ENCODE peak calls at places on chromosomes 16 and 17, in seven cellular contexts. One of them, this sample, is unnamed.

GRCh38 chr17:57902117-57902799 is 52.4 kb upstream of the MRPS23 start:
- DNase-seq in left ventricle myocardium inferior: no peak
- DNase-seq in iPS DF 6.9: no peak
- DNase-seq in sigmoid colon: no peak
- DNase-seq in CD4-positive, CD25-positive, alpha-beta regulatory T cell: no peak
- DNase-seq in HCT116: no peak
- DNase-seq in heart right ventricle: no peak
- DNase-seq in this sample: no peak

GRCh38 chr17:4852504-4853075 is 19.4 kb downstream of the MINK1 start:
- DNase-seq in left ventricle myocardium inferior: no peak
- DNase-seq in iPS DF 6.9: no peak
- DNase-seq in sigmoid colon: no peak
- DNase-seq in CD4-positive, CD25-positive, alpha-beta regulatory T cell: peak; percentile 24
- DNase-seq in HCT116: no peak
- DNase-seq in heart right ventricle: no peak
- DNase-seq in this sample: peak; percentile 40

GRCh38 chr17:35094902-35095301 is 24.8 kb downstream of the RAD51D start:
- DNase-seq in left ventricle myocardium inferior: no peak
- DNase-seq in iPS DF 6.9: no peak
- DNase-seq in sigmoid colon: no peak
- DNase-seq in CD4-positive, CD25-positive, alpha-beta regulatory T cell: no peak
- DNase-seq in HCT116: peak; percentile 89
- DNase-seq in heart right ventricle: no peak
- DNase-seq in this sample: no peak

GRCh38 chr16:4511441-4512082 is 27.0 kb downstream of the CDIP1 start:
- DNase-seq in left ventricle myocardium inferior: peak; percentile 65
- DNase-seq in iPS DF 6.9: peak; percentile 68
- DNase-seq in sigmoid colon: no peak
- DNase-seq in CD4-positive, CD25-positive, alpha-beta regulatory T cell: no peak
- DNase-seq in HCT116: no peak
- DNase-seq in heart right ventricle: peak; percentile 54
- DNase-seq in this sample: no peak

GRCh38 chr16:12874135-12874534 is 27.3 kb upstream of the SHISA9 start:
- DNase-seq in left ventricle myocardium inferior: no peak
- DNase-seq in iPS DF 6.9: no peak
- DNase-seq in sigmoid colon: no peak
- DNase-seq in CD4-positive, CD25-positive, alpha-beta regulatory T cell: no peak
- DNase-seq in HCT116: no peak
- DNase-seq in heart right ventricle: no peak
- DNase-seq in this sample: no peak

GRCh38 chr16:27404163-27404823 is 2.3 kb downstream of the IL21R start:
- DNase-seq in left ventricle myocardium inferior: no peak
- DNase-seq in iPS DF 6.9: no peak
- DNase-seq in sigmoid colon: no peak
- DNase-seq in CD4-positive, CD25-positive, alpha-beta regulatory T cell: no peak
- DNase-seq in HCT116: no peak
- DNase-seq in heart right ventricle: no peak
- DNase-seq in this sample: no peak

GRCh38 chr17:81418710-81419332 is 23.6 kb downstream of the BAHCC1 start:
- DNase-seq in left ventricle myocardium inferior: no peak
- DNase-seq in iPS DF 6.9: no peak
- DNase-seq in sigmoid colon: no peak
- DNase-seq in CD4-positive, CD25-positive, alpha-beta regulatory T cell: no peak
- DNase-seq in HCT116: no peak
- DNase-seq in heart right ventricle: no peak
- DNase-seq in this sample: no peak

GRCh38 chr16:28304214-28304613 is 11.9 kb downstream of the SBK1 start:
- DNase-seq in left ventricle myocardium inferior: peak; percentile 41
- DNase-seq in iPS DF 6.9: no peak
- DNase-seq in sigmoid colon: no peak
- DNase-seq in CD4-positive, CD25-positive, alpha-beta regulatory T cell: no peak
- DNase-seq in HCT116: no peak
- DNase-seq in heart right ventricle: peak; percentile 39
- DNase-seq in this sample: no peak

GRCh38 chr16:83539736-83540490 is 267.9 kb upstream of the HSBP1 start:
- DNase-seq in left ventricle myocardium inferior: no peak
- DNase-seq in iPS DF 6.9: no peak
- DNase-seq in sigmoid colon: no peak
- DNase-seq in CD4-positive, CD25-positive, alpha-beta regulatory T cell: no peak
- DNase-seq in HCT116: no peak
- DNase-seq in heart right ventricle: no peak
- DNase-seq in this sample: no peak

GRCh38 chr16:88769617-88770458 is 15.2 kb downstream of the PIEZO1 start:
- DNase-seq in left ventricle myocardium inferior: no peak
- DNase-seq in iPS DF 6.9: no peak
- DNase-seq in sigmoid colon: no peak
- DNase-seq in CD4-positive, CD25-positive, alpha-beta regulatory T cell: no peak
- DNase-seq in HCT116: no peak
- DNase-seq in heart right ventricle: no peak
- DNase-seq in this sample: no peak

GRCh38 chr17:81737947-81738800 is 26.1 kb downstream of the SLC25A10 start:
- DNase-seq in left ventricle myocardium inferior: no peak
- DNase-seq in iPS DF 6.9: no peak
- DNase-seq in sigmoid colon: no peak
- DNase-seq in CD4-positive, CD25-positive, alpha-beta regulatory T cell: no peak
- DNase-seq in HCT116: no peak
- DNase-seq in heart right ventricle: no peak
- DNase-seq in this sample: no peak

GRCh38 chr16:17463335-17463734 is 7.4 kb downstream of the XYLT1 start:
- DNase-seq in left ventricle myocardium inferior: no peak
- DNase-seq in iPS DF 6.9: no peak
- DNase-seq in sigmoid colon: no peak
- DNase-seq in CD4-positive, CD25-positive, alpha-beta regulatory T cell: no peak
- DNase-seq in HCT116: no peak
- DNase-seq in heart right ventricle: no peak
- DNase-seq in this sample: no peak

GRCh38 chr16:69241911-69242310 is 54.9 kb downstream of the SNTB2 start:
- DNase-seq in left ventricle myocardium inferior: no peak
- DNase-seq in iPS DF 6.9: no peak
- DNase-seq in sigmoid colon: no peak
- DNase-seq in CD4-positive, CD25-positive, alpha-beta regulatory T cell: no peak
- DNase-seq in HCT116: no peak
- DNase-seq in heart right ventricle: no peak
- DNase-seq in this sample: no peak

GRCh38 chr17:35099929-35100328 is 19.7 kb downstream of the RAD51D start:
- DNase-seq in left ventricle myocardium inferior: no peak
- DNase-seq in iPS DF 6.9: no peak
- DNase-seq in sigmoid colon: no peak
- DNase-seq in CD4-positive, CD25-positive, alpha-beta regulatory T cell: no peak
- DNase-seq in HCT116: no peak
- DNase-seq in heart right ventricle: no peak
- DNase-seq in this sample: no peak

GRCh38 chr16:85082553-85083050 is 29.7 kb downstream of the CIBAR2 start:
- DNase-seq in left ventricle myocardium inferior: no peak
- DNase-seq in iPS DF 6.9: no peak
- DNase-seq in sigmoid colon: no peak
- DNase-seq in CD4-positive, CD25-positive, alpha-beta regulatory T cell: no peak
- DNase-seq in HCT116: no peak
- DNase-seq in heart right ventricle: no peak
- DNase-seq in this sample: no peak

GRCh38 chr17:42405963-42406495 is 17.0 kb downstream of the CAVIN1 start:
- DNase-seq in left ventricle myocardium inferior: peak; percentile 88
- DNase-seq in iPS DF 6.9: no peak
- DNase-seq in sigmoid colon: peak; percentile 94
- DNase-seq in CD4-positive, CD25-positive, alpha-beta regulatory T cell: peak; percentile 81
- DNase-seq in HCT116: no peak
- DNase-seq in heart right ventricle: peak; percentile 83
- DNase-seq in this sample: peak; percentile 80

GRCh38 chr17:27989046-27989445 is 53.4 kb upstream of the NLK start:
- DNase-seq in left ventricle myocardium inferior: no peak
- DNase-seq in iPS DF 6.9: no peak
- DNase-seq in sigmoid colon: no peak
- DNase-seq in CD4-positive, CD25-positive, alpha-beta regulatory T cell: no peak
- DNase-seq in HCT116: no peak
- DNase-seq in heart right ventricle: no peak
- DNase-seq in this sample: no peak

GRCh38 chr16:72946474-72947194 is 101.3 kb downstream of the ZFHX3 start:
- DNase-seq in left ventricle myocardium inferior: peak; percentile 42
- DNase-seq in iPS DF 6.9: no peak
- DNase-seq in sigmoid colon: peak; percentile 77
- DNase-seq in CD4-positive, CD25-positive, alpha-beta regulatory T cell: no peak
- DNase-seq in HCT116: no peak
- DNase-seq in heart right ventricle: peak; percentile 65
- DNase-seq in this sample: no peak

GRCh38 chr17:32912218-32912897 is 15.6 kb upstream of the TMEM98 start:
- DNase-seq in left ventricle myocardium inferior: peak; percentile 37
- DNase-seq in iPS DF 6.9: no peak
- DNase-seq in sigmoid colon: peak; percentile 83
- DNase-seq in CD4-positive, CD25-positive, alpha-beta regulatory T cell: no peak
- DNase-seq in HCT116: no peak
- DNase-seq in heart right ventricle: peak; percentile 51
- DNase-seq in this sample: no peak

GRCh38 chr17:19996502-19996901 is 12.7 kb upstream of the SPECC1 start:
- DNase-seq in left ventricle myocardium inferior: no peak
- DNase-seq in iPS DF 6.9: no peak
- DNase-seq in sigmoid colon: no peak
- DNase-seq in CD4-positive, CD25-positive, alpha-beta regulatory T cell: no peak
- DNase-seq in HCT116: no peak
- DNase-seq in heart right ventricle: no peak
- DNase-seq in this sample: no peak

GRCh38 chr16:84003001-84003400 is 35.0 kb downstream of the NECAB2 start:
- DNase-seq in left ventricle myocardium inferior: no peak
- DNase-seq in iPS DF 6.9: no peak
- DNase-seq in sigmoid colon: no peak
- DNase-seq in CD4-positive, CD25-positive, alpha-beta regulatory T cell: no peak
- DNase-seq in HCT116: no peak
- DNase-seq in heart right ventricle: no peak
- DNase-seq in this sample: no peak

DNA sequence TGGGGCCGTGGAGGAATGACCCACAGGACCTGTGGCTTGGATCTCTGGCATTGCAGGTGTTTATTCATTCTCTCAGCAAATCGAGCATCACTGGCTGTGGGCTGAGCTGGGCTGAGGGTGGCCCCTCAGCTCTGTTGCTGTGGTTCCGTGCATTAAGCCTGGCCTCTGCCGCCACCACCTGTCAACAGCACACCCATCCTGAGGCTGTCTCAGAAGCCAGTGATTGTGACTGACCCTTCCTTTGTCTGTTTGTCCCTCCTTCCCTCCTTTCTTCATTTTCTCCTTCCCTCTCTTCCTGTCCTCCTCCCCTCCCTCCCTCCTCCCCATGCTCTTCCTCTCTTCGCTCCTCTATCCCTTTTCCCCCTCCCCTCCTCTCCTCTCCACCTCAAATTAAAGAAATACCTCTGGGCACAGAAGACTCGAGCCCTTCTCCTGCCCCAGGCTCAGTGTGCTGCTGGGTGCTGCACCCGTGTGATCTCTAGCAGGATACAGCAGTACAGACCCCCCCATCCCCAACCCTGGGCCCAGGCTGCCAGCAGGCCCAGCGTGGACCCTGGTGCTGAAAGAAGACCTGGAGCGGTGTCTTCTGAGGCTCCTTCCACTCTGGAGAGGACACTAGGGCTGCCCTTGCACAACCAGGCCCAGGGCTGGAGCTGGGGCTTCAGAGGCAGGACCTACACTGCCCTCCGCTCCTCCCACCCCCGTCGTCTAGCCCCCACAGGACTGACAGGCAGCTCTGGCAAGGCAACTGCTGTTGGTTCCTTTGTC is 75.9 kb downstream of the PLD6 start:
- DNase-seq in left ventricle myocardium inferior: no peak
- DNase-seq in iPS DF 6.9: no peak
- DNase-seq in sigmoid colon: no peak
- DNase-seq in CD4-positive, CD25-positive, alpha-beta regulatory T cell: no peak
- DNase-seq in HCT116: no peak
- DNase-seq in heart right ventricle: no peak
- DNase-seq in this sample: no peak
- H3K36me3 ChIP-seq in left ventricle myocardium inferior: peaks cover 79% of the 10 kb centered on the region
- H3K36me3 ChIP-seq in iPS DF 6.9: peaks cover 13% of the 10 kb centered on the region
- H3K36me3 ChIP-seq in sigmoid colon: peaks cover 86% of the 10 kb centered on the region
- H3K36me3 ChIP-seq in CD4-positive, CD25-positive, alpha-beta regulatory T cell: peaks cover 55% of the 10 kb centered on the region
- H3K36me3 ChIP-seq in HCT116: peaks cover 27% of the 10 kb centered on the region
- H3K36me3 ChIP-seq in heart right ventricle: peaks cover 8% of the 10 kb centered on the region
- H3K36me3 ChIP-seq in this sample: peaks cover 56% of the 10 kb centered on the region

GRCh38 chr17:16969931-16970906 is 1.7 kb downstream of the TNFRSF13B start:
- DNase-seq in left ventricle myocardium inferior: no peak
- DNase-seq in iPS DF 6.9: no peak
- DNase-seq in sigmoid colon: peak; percentile 47
- DNase-seq in CD4-positive, CD25-positive, alpha-beta regulatory T cell: no peak
- DNase-seq in HCT116: no peak
- DNase-seq in heart right ventricle: no peak
- DNase-seq in this sample: no peak
- H3K4me1 ChIP-seq in left ventricle myocardium inferior: no peaks in the 10 kb centered on the region
- H3K4me1 ChIP-seq in iPS DF 6.9: no peaks in the 10 kb centered on the region
- H3K4me1 ChIP-seq in sigmoid colon: no peaks in the 10 kb centered on the region
- H3K4me1 ChIP-seq in CD4-positive, CD25-positive, alpha-beta regulatory T cell: peaks cover 7% of the 10 kb centered on the region
- H3K4me1 ChIP-seq in HCT116: no peaks in the 10 kb centered on the region
- H3K4me1 ChIP-seq in heart right ventricle: no peaks in the 10 kb centered on the region
- H3K4me1 ChIP-seq in this sample: no peaks in the 10 kb centered on the region

GRCh38 chr17:31548709-31549108 is 157.2 kb downstream of the RAB11FIP4 start:
- DNase-seq in left ventricle myocardium inferior: no peak
- DNase-seq in iPS DF 6.9: no peak
- DNase-seq in sigmoid colon: no peak
- DNase-seq in CD4-positive, CD25-positive, alpha-beta regulatory T cell: no peak
- DNase-seq in HCT116: no peak
- DNase-seq in heart right ventricle: no peak
- DNase-seq in this sample: no peak

GRCh38 chr17:31546650-31547049 is 155.2 kb downstream of the RAB11FIP4 start:
- DNase-seq in left ventricle myocardium inferior: no peak
- DNase-seq in iPS DF 6.9: no peak
- DNase-seq in sigmoid colon: no peak
- DNase-seq in CD4-positive, CD25-positive, alpha-beta regulatory T cell: no peak
- DNase-seq in HCT116: no peak
- DNase-seq in heart right ventricle: no peak
- DNase-seq in this sample: no peak

GRCh38 chr17:31550389-31551056 is 159.0 kb downstream of the RAB11FIP4 start:
- DNase-seq in left ventricle myocardium inferior: no peak
- DNase-seq in iPS DF 6.9: no peak
- DNase-seq in sigmoid colon: no peak
- DNase-seq in CD4-positive, CD25-positive, alpha-beta regulatory T cell: no peak
- DNase-seq in HCT116: no peak
- DNase-seq in heart right ventricle: no peak
- DNase-seq in this sample: no peak

GRCh38 chr17:31549525-31550388 is 158.3 kb downstream of the RAB11FIP4 start:
- DNase-seq in left ventricle myocardium inferior: peak; percentile 91
- DNase-seq in iPS DF 6.9: no peak
- DNase-seq in sigmoid colon: peak; percentile 96
- DNase-seq in CD4-positive, CD25-positive, alpha-beta regulatory T cell: peak; percentile 84
- DNase-seq in HCT116: peak; percentile 82
- DNase-seq in heart right ventricle: peak; percentile 91
- DNase-seq in this sample: peak; percentile 87

GRCh38 chr17:31549121-31549524 is 157.6 kb downstream of the RAB11FIP4 start:
- DNase-seq in left ventricle myocardium inferior: no peak
- DNase-seq in iPS DF 6.9: no peak
- DNase-seq in sigmoid colon: no peak
- DNase-seq in CD4-positive, CD25-positive, alpha-beta regulatory T cell: no peak
- DNase-seq in HCT116: no peak
- DNase-seq in heart right ventricle: no peak
- DNase-seq in this sample: peak; percentile 14
- H3K27ac ChIP-seq in left ventricle myocardium inferior: peak overlapping the region; percentile 96
- H3K27ac ChIP-seq in iPS DF 6.9: no peak overlapping the region
- H3K27ac ChIP-seq in sigmoid colon: peak overlapping the region; percentile 94
- H3K27ac ChIP-seq in CD4-positive, CD25-positive, alpha-beta regulatory T cell: peak overlapping the region; percentile 74
- H3K27ac ChIP-seq in HCT116: peak overlapping the region; percentile 88
- H3K27ac ChIP-seq in heart right ventricle: peak overlapping the region; percentile 93
- H3K27ac ChIP-seq in this sample: peak overlapping the region; percentile 62

DNA sequence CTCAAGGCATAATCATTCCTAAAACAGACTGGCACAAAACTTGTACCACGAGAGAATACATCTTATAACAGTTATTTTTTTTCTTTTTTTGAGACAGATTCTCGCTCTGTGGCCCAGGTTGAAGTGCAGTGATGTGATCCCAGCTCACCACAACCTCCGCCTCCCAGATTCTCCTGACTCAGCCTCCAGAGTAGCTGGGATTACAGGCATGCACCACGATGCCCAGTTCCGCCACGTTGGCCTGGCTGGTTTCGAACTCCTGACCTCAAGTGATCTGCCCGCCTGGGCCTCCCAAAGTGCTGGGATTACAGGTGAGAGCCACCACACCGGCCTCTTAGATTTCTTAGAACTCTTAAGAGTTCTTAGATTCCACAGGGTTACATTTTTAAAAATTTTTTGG is 4.1 kb downstream of the NUFIP2 start:
- DNase-seq in left ventricle myocardium inferior: no peak
- DNase-seq in iPS DF 6.9: no peak
- DNase-seq in sigmoid colon: no peak
- DNase-seq in CD4-positive, CD25-positive, alpha-beta regulatory T cell: no peak
- DNase-seq in HCT116: no peak
- DNase-seq in heart right ventricle: no peak
- DNase-seq in this sample: no peak
- H3K36me3 ChIP-seq in left ventricle myocardium inferior: peaks cover 50% of the 10 kb centered on the region
- H3K36me3 ChIP-seq in iPS DF 6.9: peaks cover 8% of the 10 kb centered on the region
- H3K36me3 ChIP-seq in sigmoid colon: peaks cover 26% of the 10 kb centered on the region
- H3K36me3 ChIP-seq in CD4-positive, CD25-positive, alpha-beta regulatory T cell: peaks cover 45% of the 10 kb centered on the region
- H3K36me3 ChIP-seq in HCT116: peaks cover 47% of the 10 kb centered on the region
- H3K36me3 ChIP-seq in heart right ventricle: peaks cover 20% of the 10 kb centered on the region
- H3K36me3 ChIP-seq in this sample: peaks cover 25% of the 10 kb centered on the region

This sample was measured in CD4-positive, alpha-beta memory T cell.